ENCODE peak calls at places on chromosomes 7 and 10, in four cellular contexts. One of them, this sample, is unnamed.

GRCh38 chr10:91211675-91212074 is 8.8 kb upstream of the PCGF5 start:
- DNase-seq in psoas muscle: no peak
- DNase-seq in hepatocyte: no peak
- DNase-seq in left ventricle myocardium inferior: no peak
- DNase-seq in this sample: no peak

GRCh38 chr10:126731613-126731995 is 61.1 kb upstream of the C10orf90 start:
- DNase-seq in psoas muscle: no peak
- DNase-seq in hepatocyte: no peak
- DNase-seq in left ventricle myocardium inferior: no peak
- DNase-seq in this sample: no peak

GRCh38 chr10:100697070-100697469 is 48.3 kb upstream of the PAX2 start:
- DNase-seq in psoas muscle: peak; percentile 34
- DNase-seq in hepatocyte: peak; percentile 41
- DNase-seq in left ventricle myocardium inferior: no peak
- DNase-seq in this sample: no peak

GRCh38 chr7:1968397-1969111 is 264.2 kb downstream of the MAD1L1 start:
- DNase-seq in psoas muscle: no peak
- DNase-seq in hepatocyte: no peak
- DNase-seq in left ventricle myocardium inferior: no peak
- DNase-seq in this sample: no peak

GRCh38 chr10:3071405-3072198 is 4.3 kb downstream of the PFKP start:
- DNase-seq in psoas muscle: no peak
- DNase-seq in hepatocyte: no peak
- DNase-seq in left ventricle myocardium inferior: no peak
- DNase-seq in this sample: no peak

GRCh38 chr10:2978111-2978510 is 89.2 kb upstream of the PFKP start:
- DNase-seq in psoas muscle: no peak
- DNase-seq in hepatocyte: peak; percentile 67
- DNase-seq in left ventricle myocardium inferior: no peak
- DNase-seq in this sample: no peak

GRCh38 chr10:31650010-31650409 is 278.6 kb downstream of the ARHGAP12 start:
- DNase-seq in psoas muscle: peak; percentile 84
- DNase-seq in hepatocyte: peak; percentile 61
- DNase-seq in left ventricle myocardium inferior: peak; percentile 82
- DNase-seq in this sample: no peak

GRCh38 chr7:131011976-131012375 is 278.0 kb upstream of the KLF14 start:
- DNase-seq in psoas muscle: no peak
- DNase-seq in hepatocyte: peak; percentile 38
- DNase-seq in left ventricle myocardium inferior: no peak
- DNase-seq in this sample: no peak

GRCh38 chr7:73976761-73977625 is 51.0 kb upstream of the ELN start:
- DNase-seq in psoas muscle: no peak
- DNase-seq in hepatocyte: peak; percentile 59
- DNase-seq in left ventricle myocardium inferior: no peak
- DNase-seq in this sample: no peak

GRCh38 chr7:151244156-151244870 is 4.2 kb downstream of the SMARCD3 start:
- DNase-seq in psoas muscle: no peak
- DNase-seq in hepatocyte: peak; percentile 77
- DNase-seq in left ventricle myocardium inferior: no peak
- DNase-seq in this sample: no peak

GRCh38 chr7:3259711-3260424 is 41.2 kb upstream of the SDK1 start:
- DNase-seq in psoas muscle: no peak
- DNase-seq in hepatocyte: peak; percentile 13
- DNase-seq in left ventricle myocardium inferior: no peak
- DNase-seq in this sample: no peak

GRCh38 chr10:12637649-12638048 is 288.3 kb downstream of the CAMK1D start:
- DNase-seq in psoas muscle: no peak
- DNase-seq in hepatocyte: no peak
- DNase-seq in left ventricle myocardium inferior: no peak
- DNase-seq in this sample: no peak

GRCh38 chr7:55245271-55245723 is 119.8 kb upstream of the LANCL2 start:
- DNase-seq in psoas muscle: no peak
- DNase-seq in hepatocyte: no peak
- DNase-seq in left ventricle myocardium inferior: no peak
- DNase-seq in this sample: no peak

GRCh38 chr7:1055491-1056005 is 11.2 kb downstream of the GPR146 start:
- DNase-seq in psoas muscle: no peak
- DNase-seq in hepatocyte: no peak
- DNase-seq in left ventricle myocardium inferior: no peak
- DNase-seq in this sample: no peak

GRCh38 chr10:114767589-114768393 is 53.8 kb upstream of the FHIP2A start:
- DNase-seq in psoas muscle: peak; percentile 24
- DNase-seq in hepatocyte: peak; percentile 66
- DNase-seq in left ventricle myocardium inferior: peak; percentile 43
- DNase-seq in this sample: no peak

GRCh38 chr10:68684413-68684812 is 36.6 kb upstream of the CCAR1 start:
- DNase-seq in psoas muscle: no peak
- DNase-seq in hepatocyte: no peak
- DNase-seq in left ventricle myocardium inferior: no peak
- DNase-seq in this sample: no peak

GRCh38 chr10:4043897-4044296 is 258.9 kb upstream of the KLF6 start:
- DNase-seq in psoas muscle: no peak
- DNase-seq in hepatocyte: no peak
- DNase-seq in left ventricle myocardium inferior: no peak
- DNase-seq in this sample: no peak

GRCh38 chr10:77699080-77699645 is 61.6 kb upstream of the KCNMA1 start:
- DNase-seq in psoas muscle: no peak
- DNase-seq in hepatocyte: no peak
- DNase-seq in left ventricle myocardium inferior: no peak
- DNase-seq in this sample: no peak

GRCh38 chr7:33298848-33299247 is 169.5 kb downstream of the BBS9 start:
- DNase-seq in psoas muscle: no peak
- DNase-seq in hepatocyte: no peak
- DNase-seq in left ventricle myocardium inferior: no peak
- DNase-seq in this sample: no peak

GRCh38 chr10:57657164-57657765 is 610.4 kb downstream of the IPMK start:
- DNase-seq in psoas muscle: peak; percentile 12
- DNase-seq in hepatocyte: peak; percentile 83
- DNase-seq in left ventricle myocardium inferior: peak; percentile 22
- DNase-seq in this sample: peak; percentile 1

GRCh38 chr7:76254781-76255180 is 47.7 kb upstream of the HSPB1 start:
- DNase-seq in psoas muscle: no peak
- DNase-seq in hepatocyte: no peak
- DNase-seq in left ventricle myocardium inferior: no peak
- DNase-seq in this sample: no peak

GRCh38 chr7:38222481-38223096 is 44.5 kb downstream of the STARD3NL start:
- DNase-seq in psoas muscle: no peak
- DNase-seq in hepatocyte: peak; percentile 74
- DNase-seq in left ventricle myocardium inferior: no peak
- DNase-seq in this sample: no peak

GRCh38 chr7:142956951-142957623 is 5.1 kb downstream of the KEL start:
- DNase-seq in psoas muscle: no peak
- DNase-seq in hepatocyte: peak; percentile 77
- DNase-seq in left ventricle myocardium inferior: no peak
- DNase-seq in this sample: no peak

GRCh38 chr10:34667177-34667576 is 147.9 kb downstream of the PARD3 start:
- DNase-seq in psoas muscle: no peak
- DNase-seq in hepatocyte: no peak
- DNase-seq in left ventricle myocardium inferior: no peak
- DNase-seq in this sample: no peak

GRCh38 chr7:73342645-73343044 is 14.7 kb downstream of the FKBP6 start:
- DNase-seq in psoas muscle: no peak
- DNase-seq in hepatocyte: peak; percentile 73
- DNase-seq in left ventricle myocardium inferior: no peak
- DNase-seq in this sample: no peak

GRCh38 chr10:9012312-9012711 is 957.8 kb downstream of the GATA3 start:
- DNase-seq in psoas muscle: no peak
- DNase-seq in hepatocyte: no peak
- DNase-seq in left ventricle myocardium inferior: no peak
- DNase-seq in this sample: no peak

GRCh38 chr10:117169480-117169879 is 27.8 kb upstream of the KCNK18 start:
- DNase-seq in psoas muscle: no peak
- DNase-seq in hepatocyte: no peak
- DNase-seq in left ventricle myocardium inferior: no peak
- DNase-seq in this sample: no peak

GRCh38 chr10:61616611-61617010 is 46.1 kb upstream of the CABCOCO1 start:
- DNase-seq in psoas muscle: no peak
- DNase-seq in hepatocyte: no peak
- DNase-seq in left ventricle myocardium inferior: no peak
- DNase-seq in this sample: no peak

GRCh38 chr10:44959243-44960097 is at the start of gene RASSF4:
- DNase-seq in psoas muscle: peak; percentile 94
- DNase-seq in hepatocyte: peak; percentile 95
- DNase-seq in left ventricle myocardium inferior: peak; percentile 95
- DNase-seq in this sample: peak; percentile 94

GRCh38 chr10:101014966-101015581 is 15.5 kb downstream of the LZTS2 start:
- DNase-seq in psoas muscle: no peak
- DNase-seq in hepatocyte: peak; percentile 55
- DNase-seq in left ventricle myocardium inferior: no peak
- DNase-seq in this sample: no peak

GRCh38 chr7:149864023-149864422 is 9.7 kb upstream of the ATP6V0E2 start:
- DNase-seq in psoas muscle: no peak
- DNase-seq in hepatocyte: no peak
- DNase-seq in left ventricle myocardium inferior: no peak
- DNase-seq in this sample: no peak

GRCh38 chr7:149864751-149865150 is 9.0 kb upstream of the ATP6V0E2 start:
- DNase-seq in psoas muscle: no peak
- DNase-seq in hepatocyte: no peak
- DNase-seq in left ventricle myocardium inferior: no peak
- DNase-seq in this sample: no peak

GRCh38 chr7:149866817-149867447 is 6.8 kb upstream of the ATP6V0E2 start:
- DNase-seq in psoas muscle: no peak
- DNase-seq in hepatocyte: no peak
- DNase-seq in left ventricle myocardium inferior: no peak
- DNase-seq in this sample: no peak

GRCh38 chr7:149866139-149866785 is 7.5 kb upstream of the ATP6V0E2 start:
- DNase-seq in psoas muscle: no peak
- DNase-seq in hepatocyte: no peak
- DNase-seq in left ventricle myocardium inferior: no peak
- DNase-seq in this sample: no peak

DNA sequence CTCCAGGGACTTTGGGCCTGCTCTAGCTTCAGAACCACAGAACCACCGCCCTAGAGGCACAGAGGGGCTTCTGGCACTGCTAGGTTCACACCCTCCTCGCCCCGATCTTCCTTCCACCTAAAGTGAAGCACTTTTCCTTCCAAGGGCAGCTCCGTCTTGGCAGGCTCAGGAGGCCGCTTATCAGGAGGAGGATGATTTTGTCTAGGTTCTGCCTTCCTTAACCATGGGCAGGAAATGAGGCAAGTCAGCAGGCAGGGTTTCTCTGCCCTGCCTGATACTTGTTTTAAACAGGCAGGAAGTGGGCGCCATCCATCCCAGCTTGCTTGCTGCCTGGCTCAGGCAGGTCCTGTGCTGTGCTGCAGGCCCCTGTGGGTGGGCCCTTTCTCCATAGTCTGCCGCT is 8.3 kb upstream of the ATP6V0E2 start:
- DNase-seq in psoas muscle: no peak
- DNase-seq in hepatocyte: no peak
- DNase-seq in left ventricle myocardium inferior: no peak
- DNase-seq in this sample: no peak
- H3K27ac ChIP-seq in psoas muscle: no peak overlapping the region
- H3K27ac ChIP-seq in hepatocyte: no peak overlapping the region
- H3K27ac ChIP-seq in left ventricle myocardium inferior: no peak overlapping the region
- H3K27ac ChIP-seq in this sample: no peak overlapping the region

GRCh38 chr7:26065652-26066051 is 86.3 kb upstream of the NFE2L3 start:
- DNase-seq in psoas muscle: no peak
- DNase-seq in hepatocyte: no peak
- DNase-seq in left ventricle myocardium inferior: no peak
- DNase-seq in this sample: no peak

GRCh38 chr7:26062240-26062603 is 89.8 kb upstream of the NFE2L3 start:
- DNase-seq in psoas muscle: no peak
- DNase-seq in hepatocyte: no peak
- DNase-seq in left ventricle myocardium inferior: no peak
- DNase-seq in this sample: no peak

GRCh38 chr7:26066736-26067135 is 85.3 kb upstream of the NFE2L3 start:
- DNase-seq in psoas muscle: no peak
- DNase-seq in hepatocyte: no peak
- DNase-seq in left ventricle myocardium inferior: no peak
- DNase-seq in this sample: no peak

GRCh38 chr7:26060713-26061339 is 91.2 kb upstream of the NFE2L3 start:
- DNase-seq in psoas muscle: no peak
- DNase-seq in hepatocyte: no peak
- DNase-seq in left ventricle myocardium inferior: no peak
- DNase-seq in this sample: no peak

GRCh38 chr7:26061340-26062239 is 90.4 kb upstream of the NFE2L3 start:
- DNase-seq in psoas muscle: peak; percentile 45
- DNase-seq in hepatocyte: peak; percentile 86
- DNase-seq in left ventricle myocardium inferior: peak; percentile 41
- DNase-seq in this sample: peak; percentile 1
- H3K27ac ChIP-seq in psoas muscle: no peak overlapping the region
- H3K27ac ChIP-seq in hepatocyte: no peak overlapping the region
- H3K27ac ChIP-seq in left ventricle myocardium inferior: no peak overlapping the region
- H3K27ac ChIP-seq in this sample: no peak overlapping the region

GRCh38 chr10:70363292-70363691 is 19.1 kb downstream of the LRRC20 start:
- DNase-seq in psoas muscle: no peak
- DNase-seq in hepatocyte: no peak
- DNase-seq in left ventricle myocardium inferior: no peak
- DNase-seq in this sample: no peak
- H3K27ac ChIP-seq in psoas muscle: peak overlapping the region; percentile 70
- H3K27ac ChIP-seq in hepatocyte: peak overlapping the region; percentile 77
- H3K27ac ChIP-seq in left ventricle myocardium inferior: peak overlapping the region; percentile 78
- H3K27ac ChIP-seq in this sample: peak overlapping the region; percentile 71

GRCh38 chr10:75764974-75765551 is 333.6 kb downstream of the LRMDA start:
- DNase-seq in psoas muscle: no peak
- DNase-seq in hepatocyte: no peak
- DNase-seq in left ventricle myocardium inferior: no peak
- DNase-seq in this sample: no peak
- H3K27ac ChIP-seq in psoas muscle: no peak overlapping the region
- H3K27ac ChIP-seq in hepatocyte: no peak overlapping the region
- H3K27ac ChIP-seq in left ventricle myocardium inferior: peak overlapping the region; percentile 21
- H3K27ac ChIP-seq in this sample: no peak overlapping the region

GRCh38 chr10:95478935-95479334 is 82.2 kb downstream of the SORBS1 start:
- DNase-seq in psoas muscle: no peak
- DNase-seq in hepatocyte: no peak
- DNase-seq in left ventricle myocardium inferior: no peak
- DNase-seq in this sample: no peak

GRCh38 chr10:95476482-95477174 is 84.5 kb downstream of the SORBS1 start:
- DNase-seq in psoas muscle: no peak
- DNase-seq in hepatocyte: no peak
- DNase-seq in left ventricle myocardium inferior: no peak
- DNase-seq in this sample: no peak

GRCh38 chr10:95477175-95477520 is 84.0 kb downstream of the SORBS1 start:
- DNase-seq in psoas muscle: no peak
- DNase-seq in hepatocyte: no peak
- DNase-seq in left ventricle myocardium inferior: no peak
- DNase-seq in this sample: no peak

GRCh38 chr10:95480102-95480900 is 80.9 kb downstream of the SORBS1 start:
- DNase-seq in psoas muscle: no peak
- DNase-seq in hepatocyte: peak; percentile 70
- DNase-seq in left ventricle myocardium inferior: peak; percentile 40
- DNase-seq in this sample: no peak

GRCh38 chr10:95478185-95478584 is 83.0 kb downstream of the SORBS1 start:
- DNase-seq in psoas muscle: no peak
- DNase-seq in hepatocyte: no peak
- DNase-seq in left ventricle myocardium inferior: no peak
- DNase-seq in this sample: no peak
- H3K27ac ChIP-seq in psoas muscle: peak overlapping the region; percentile 96
- H3K27ac ChIP-seq in hepatocyte: peak overlapping the region; percentile 90
- H3K27ac ChIP-seq in left ventricle myocardium inferior: peak overlapping the region; percentile 92
- H3K27ac ChIP-seq in this sample: peak overlapping the region; percentile 19

This sample was measured in substantia nigra.